ENCODE peak calls at places on chromosomes 11 and 22, in seven cellular contexts. G is psoas muscle, L is bronchial epithelial cell, Z is fibroblast of lung, N is kidney epithelial cell, K is mesendoderm, V is neural progenitor cell. I is an unnamed sample.

GRCh38 chr22:48955351-48956311 is 872.0 kb downstream of the BRD1 start:
- DNase-seq in G (no peak), L (no peak), Z (no peak), N (no peak), K (no peak), V (no peak), I (no peak)

GRCh38 chr11:783581-784015 is 6.3 kb downstream of the CEND1 start:
- DNase-seq in G (peak; percentile 96), L (peak; percentile 77), Z (peak; percentile 91), N (no peak), K (peak; percentile 94), V (peak; percentile 94), I (peak; percentile 94)

GRCh38 chr11:1200611-1201191 is 22.2 kb upstream of the MUC5B start:
- DNase-seq in G (no peak), L (no peak), Z (no peak), N (no peak), K (no peak), V (no peak), I (no peak)

GRCh38 chr11:122253541-122254317 is 137.7 kb upstream of the BLID start:
- DNase-seq in G (no peak), L (peak; percentile 83), Z (peak; percentile 66), N (no peak), K (peak; percentile 21), V (peak; percentile 38), I (no peak)

GRCh38 chr11:3747704-3748103 is 49.6 kb downstream of the NUP98 start:
- DNase-seq in G (no peak), L (peak; percentile 99), Z (peak; percentile 73), N (peak; percentile 21), K (peak; percentile 29), V (no peak), I (no peak)

GRCh38 chr11:68503281-68503687 is 42.7 kb downstream of the PPP6R3 start:
- DNase-seq in G (no peak), L (no peak), Z (no peak), N (no peak), K (peak; percentile 44), V (no peak), I (no peak)

GRCh38 chr11:35950082-35950481 is 6.2 kb downstream of the LDLRAD3 start:
- DNase-seq in G (no peak), L (peak; percentile 48), Z (no peak), N (no peak), K (no peak), V (no peak), I (no peak)

GRCh38 chr11:1401656-1402221 is 12.0 kb downstream of the BRSK2 start:
- DNase-seq in G (peak; percentile 81), L (peak; percentile 16), Z (peak; percentile 43), N (peak; percentile 10), K (peak; percentile 77), V (peak; percentile 93), I (no peak)

GRCh38 chr11:9760180-9760550 is 96.3 kb downstream of the SWAP70 start:
- DNase-seq in G (peak; percentile 95), L (no peak), Z (peak; percentile 96), N (no peak), K (no peak), V (no peak), I (no peak)

GRCh38 chr22:20992056-20992442 is 9.9 kb downstream of the THAP7 start:
- DNase-seq in G (no peak), L (no peak), Z (no peak), N (no peak), K (no peak), V (no peak), I (no peak)

GRCh38 chr11:12680246-12680939 is 6.2 kb downstream of the TEAD1 start:
- DNase-seq in G (peak; percentile 91), L (peak; percentile 83), Z (peak; percentile 97), N (peak; percentile 70), K (peak; percentile 98), V (peak; percentile 96), I (peak; percentile 76)

GRCh38 chr11:111039982-111040381 is 205.5 kb upstream of the POU2AF2 start:
- DNase-seq in G (no peak), L (no peak), Z (no peak), N (no peak), K (no peak), V (no peak), I (no peak)

GRCh38 chr11:73197348-73197747 is 20.7 kb upstream of the P2RY2 start:
- DNase-seq in G (no peak), L (peak; percentile 66), Z (no peak), N (no peak), K (no peak), V (no peak), I (no peak)

GRCh38 chr11:61092280-61092766 is 10.0 kb upstream of the CD5 start:
- DNase-seq in G (no peak), L (no peak), Z (no peak), N (no peak), K (peak; percentile 13), V (no peak), I (no peak)

GRCh38 chr11:72287293-72287692 is 43.3 kb upstream of the PHOX2A start:
- DNase-seq in G (no peak), L (no peak), Z (no peak), N (no peak), K (no peak), V (no peak), I (no peak)

GRCh38 chr11:112459001-112459400 is 198.3 kb upstream of the PLET1 start:
- DNase-seq in G (no peak), L (no peak), Z (no peak), N (no peak), K (no peak), V (no peak), I (no peak)

GRCh38 chr11:28649922-28650321 is 541.7 kb downstream of the METTL15 start:
- DNase-seq in G (no peak), L (peak; percentile 29), Z (peak; percentile 21), N (no peak), K (no peak), V (no peak), I (no peak)

GRCh38 chr11:336666-337002 is 16.0 kb upstream of the IFITM3 start:
- DNase-seq in G (no peak), L (no peak), Z (no peak), N (no peak), K (no peak), V (no peak), I (no peak)

GRCh38 chr22:21612858-21613257 is 17.0 kb downstream of the YDJC start:
- DNase-seq in G (no peak), L (no peak), Z (no peak), N (no peak), K (no peak), V (no peak), I (no peak)

GRCh38 chr11:24400059-24400665 is 96.7 kb upstream of the LUZP2 start:
- DNase-seq in G (no peak), L (peak; percentile 73), Z (no peak), N (no peak), K (no peak), V (no peak), I (no peak)

GRCh38 chr22:37808294-37808657 is 542 bp downstream of the GCAT start:
- DNase-seq in G (no peak), L (peak; percentile 33), Z (peak; percentile 56), N (no peak), K (no peak), V (no peak), I (no peak)

GRCh38 chr11:46421257-46421880 is 29.8 kb upstream of the CHRM4 start:
- DNase-seq in G (no peak), L (no peak), Z (no peak), N (no peak), K (no peak), V (no peak), I (no peak)

GRCh38 chr11:8720868-8721739 is 38.5 kb downstream of the RPL27A start:
- DNase-seq in G (no peak), L (peak; percentile 77), Z (no peak), N (no peak), K (peak; percentile 87), V (peak; percentile 33), I (no peak)

GRCh38 chr11:77884829-77885190 is 63.9 kb downstream of the AAMDC start:
- DNase-seq in G (no peak), L (no peak), Z (no peak), N (no peak), K (no peak), V (no peak), I (no peak)
- H3K36me3 ChIP-seq in G (peaks cover 74% of the 10 kb centered on the region), L (peaks cover 2% of the 10 kb centered on the region), Z (peaks cover 2% of the 10 kb centered on the region), N (no peaks in the 10 kb centered on the region), K (peaks cover 3% of the 10 kb centered on the region), V (no peaks in the 10 kb centered on the region), I (no peaks in the 10 kb centered on the region)

GRCh38 chr11:69984457-69985261 is 93.5 kb upstream of the ANO1 start:
- DNase-seq in G (peak; percentile 22), L (no peak), Z (peak; percentile 19), N (no peak), K (peak; percentile 91), V (peak; percentile 59), I (no peak)
- H3K27me3 ChIP-seq in G (peaks cover 53% of the 10 kb centered on the region), L (peaks cover 30% of the 10 kb centered on the region), Z (peaks cover 19% of the 10 kb centered on the region), N (peaks cover 51% of the 10 kb centered on the region), K (peaks cover 17% of the 10 kb centered on the region), V (peaks cover 81% of the 10 kb centered on the region), I (peaks cover 25% of the 10 kb centered on the region)

GRCh38 chr11:44236261-44236660 is 73.7 kb downstream of the ALX4 start:
- DNase-seq in G (no peak), L (no peak), Z (no peak), N (no peak), K (no peak), V (no peak), I (no peak)

GRCh38 chr11:44235765-44236201 is 74.2 kb downstream of the ALX4 start:
- DNase-seq in G (no peak), L (no peak), Z (peak; percentile 36), N (no peak), K (no peak), V (no peak), I (no peak)
- H3K36me3 ChIP-seq in G (peaks cover 10% of the 10 kb centered on the region), L (peaks cover 6% of the 10 kb centered on the region), Z (no peaks in the 10 kb centered on the region), N (no peaks in the 10 kb centered on the region), K (no peaks in the 10 kb centered on the region), V (no peaks in the 10 kb centered on the region), I (no peaks in the 10 kb centered on the region)

DNA sequence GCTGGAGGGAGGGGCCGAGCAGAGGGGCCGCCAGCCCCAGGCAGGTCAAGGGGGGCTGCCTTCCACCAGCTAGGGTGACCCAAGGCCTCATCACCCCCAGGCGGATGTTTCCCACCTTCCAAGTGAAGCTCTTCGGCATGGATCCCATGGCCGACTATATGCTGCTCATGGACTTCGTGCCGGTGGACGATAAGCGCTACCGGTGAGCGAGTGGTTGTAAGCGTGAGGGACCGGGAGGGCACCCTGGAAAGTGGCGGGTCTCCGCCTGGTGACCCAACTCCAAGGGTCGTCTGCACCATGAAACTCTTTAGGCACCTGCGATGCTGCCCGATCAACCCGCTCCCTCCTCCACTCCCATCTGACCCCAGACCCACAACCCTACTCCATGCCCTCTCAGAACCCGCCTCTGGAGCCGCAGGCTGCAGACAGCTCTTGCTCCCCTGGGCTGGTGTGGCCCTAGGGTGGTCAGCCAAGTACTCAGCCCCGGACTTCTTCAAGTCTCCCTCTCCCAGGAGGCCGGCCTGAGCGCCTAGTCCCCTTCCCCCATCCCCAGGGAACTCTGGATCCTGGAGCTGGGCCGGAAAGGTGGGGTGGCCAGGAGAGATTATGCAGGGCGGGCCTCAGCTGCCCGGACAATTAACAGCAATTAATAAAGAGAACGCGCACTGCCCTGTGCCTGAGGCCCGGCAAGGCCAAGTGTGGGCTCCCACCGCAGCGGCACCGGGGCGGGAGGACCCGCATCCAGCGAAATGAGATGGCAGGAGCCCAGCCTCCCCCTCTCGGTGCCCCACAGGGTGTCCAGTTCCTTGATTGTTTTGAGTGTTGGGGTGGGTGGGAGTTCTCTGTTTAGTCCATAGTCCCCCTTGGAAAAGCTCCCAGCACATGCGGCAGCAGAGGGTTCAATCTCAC is 2.8 kb downstream of the TBX1 start:
- DNase-seq in G (no peak), L (no peak), Z (no peak), N (no peak), K (no peak), V (no peak), I (no peak)
- H3K27me3 ChIP-seq in G (peaks cover 23% of the 10 kb centered on the region), L (no peaks in the 10 kb centered on the region), Z (peaks cover 80% of the 10 kb centered on the region), N (peaks cover 91% of the 10 kb centered on the region), K (peaks cover 88% of the 10 kb centered on the region), V (peaks cover 99% of the 10 kb centered on the region), I (peaks cover 87% of the 10 kb centered on the region)

I was measured in iPS DF 6.9.